ENCODE peak calls at places on chromosomes 12 and 14, in seven cellular contexts. X is ovary; I is naive thymus-derived CD4-positive, alpha-beta T cell; K is pancreas; R is neuronal stem cell; U is cardiac muscle cell; B is mammary epithelial cell. F is an unnamed sample.

GRCh38 chr14:90796319-90796718 is 19.9 kb downstream of the TTC7B start:
- DNase-seq in R (no peak), K (no peak), I (no peak), B (no peak), X (no peak), U (no peak), F (peak)

GRCh38 chr14:105019861-105020814 is 745 bp downstream of the CDCA4 start:
- DNase-seq in K (peak), U (peak), R (peak), B (no peak), I (peak), X (peak), F (peak)

GRCh38 chr14:75969891-75970290 is 11.9 kb downstream of the TGFB3 start:
- DNase-seq in X (no peak), K (no peak), I (no peak), U (no peak), R (no peak), B (no peak), F (no peak)

GRCh38 chr14:89504602-89505320 is 87.7 kb upstream of the FOXN3 start:
- DNase-seq in I (no peak), B (peak), R (no peak), X (no peak), K (no peak), U (peak), F (peak)

GRCh38 chr14:26281280-26281998 is 316.4 kb downstream of the NOVA1 start:
- DNase-seq in X (no peak), U (peak), I (no peak), B (peak), K (no peak), R (no peak), F (no peak)

GRCh38 chr12:18998343-18999270 is 130.9 kb upstream of the PLEKHA5 start:
- DNase-seq in I (no peak), B (peak), K (no peak), X (no peak), R (no peak), U (peak), F (no peak)

GRCh38 chr12:49098035-49098451 is 3.4 kb upstream of the DHH start:
- DNase-seq in X (no peak), R (peak), B (no peak), U (peak), K (peak), I (peak), F (peak)

GRCh38 chr12:109580684-109581333 is 7.2 kb downstream of the MVK start:
- DNase-seq in B (no peak), R (no peak), I (no peak), U (no peak), K (no peak), X (no peak), F (no peak)

GRCh38 chr14:80059041-80059440 is 152.3 kb downstream of the DIO2 start:
- DNase-seq in I (no peak), B (no peak), R (no peak), U (no peak), K (no peak), X (no peak), F (no peak)

GRCh38 chr12:120352117-120352516 is 16.8 kb downstream of the MSI1 start:
- DNase-seq in R (no peak), K (no peak), B (peak), X (no peak), U (peak), I (no peak), F (no peak)

GRCh38 chr12:120563495-120563894 is 17.7 kb downstream of the POP5 start:
- DNase-seq in X (no peak), I (no peak), R (no peak), U (no peak), B (no peak), K (no peak), F (no peak)

GRCh38 chr12:128323526-128323925 is 56.6 kb downstream of the TMEM132C start:
- DNase-seq in B (no peak), U (no peak), I (no peak), R (no peak), X (no peak), K (no peak), F (no peak)

GRCh38 chr14:96962337-96962736 is 165.2 kb downstream of the VRK1 start:
- DNase-seq in K (no peak), U (no peak), I (peak), R (no peak), X (no peak), B (no peak), F (no peak)

GRCh38 chr14:104723651-104724406 is at the start of gene ADSS1:
- DNase-seq in R (peak), K (peak), U (peak), X (peak), I (peak), B (peak), F (peak)

GRCh38 chr12:133130808-133131128 is 341 bp downstream of the ZNF10 start:
- DNase-seq in X (peak), B (no peak), K (no peak), I (no peak), R (no peak), U (no peak), F (peak)

GRCh38 chr14:77485256-77485655 is 13.4 kb downstream of the ISM2 start:
- DNase-seq in R (no peak), I (no peak), U (no peak), X (no peak), K (no peak), B (no peak), F (no peak)

GRCh38 chr12:65926119-65927004 is 102.1 kb downstream of the HMGA2 start:
- DNase-seq in I (no peak), X (no peak), B (no peak), U (no peak), R (no peak), K (no peak), F (no peak)

GRCh38 chr12:59403259-59403932 is 192.4 kb upstream of the SLC16A7 start:
- DNase-seq in U (peak), R (peak), B (peak), K (peak), I (peak), X (no peak), F (peak)

GRCh38 chr14:103418508-103418818 is 33.2 kb downstream of the MARK3 start:
- DNase-seq in X (no peak), B (peak), U (peak), I (no peak), R (no peak), K (no peak), F (no peak)

GRCh38 chr12:70994217-70994788 is 73.8 kb upstream of the PTPRR start:
- DNase-seq in B (peak), X (no peak), U (peak), R (no peak), K (no peak), I (no peak), F (no peak)

GRCh38 chr12:89075890-89076591 is 276.3 kb downstream of the DUSP6 start:
- DNase-seq in X (no peak), I (no peak), B (no peak), R (no peak), K (no peak), U (peak), F (no peak)

GRCh38 chr14:101962503-101962874 is 1.9 kb upstream of the DYNC1H1 start:
- DNase-seq in I (no peak), K (peak), R (no peak), B (peak), U (peak), X (peak), F (no peak)

GRCh38 chr12:78473136-78473535 is 391.4 kb upstream of the SYT1 start:
- DNase-seq in R (no peak), X (no peak), B (peak), I (no peak), K (no peak), U (peak), F (no peak)

GRCh38 chr14:90554341-90554740 is 157.5 kb downstream of the CALM1 start:
- DNase-seq in U (no peak), B (no peak), I (no peak), R (no peak), K (no peak), X (no peak), F (peak)

GRCh38 chr12:6334359-6334758 is 7.5 kb downstream of the TNFRSF1A start:
- DNase-seq in U (no peak), I (no peak), K (no peak), B (no peak), R (no peak), X (no peak), F (no peak)

GRCh38 chr12:131559517-131560516 is 151.1 kb upstream of the SFSWAP start:
- DNase-seq in I (no peak), U (no peak), K (no peak), R (no peak), B (no peak), X (no peak), F (no peak)

GRCh38 chr14:101616202-101616601 is 54.9 kb downstream of the DIO3 start:
- DNase-seq in R (no peak), U (no peak), X (no peak), I (no peak), K (no peak), B (no peak), F (no peak)

GRCh38 chr14:75562494-75562893 is 15.9 kb upstream of the FLVCR2 start:
- DNase-seq in U (no peak), R (no peak), I (no peak), B (no peak), K (no peak), X (no peak), F (no peak)

GRCh38 chr12:32444895-32445294 is 45.5 kb downstream of the FGD4 start:
- DNase-seq in B (peak), R (no peak), I (no peak), X (no peak), U (peak), K (peak), F (no peak)

GRCh38 chr12:13198240-13198639 is 1.7 kb downstream of the EMP1 start:
- DNase-seq in R (no peak), X (no peak), U (peak), B (no peak), K (no peak), I (no peak), F (no peak)

GRCh38 chr12:13197526-13198141 is 1.1 kb downstream of the EMP1 start:
- DNase-seq in U (peak), K (no peak), R (no peak), X (peak), I (no peak), B (no peak), F (no peak)

GRCh38 chr12:13196302-13196921 is at the start of gene EMP1:
- DNase-seq in I (peak), X (peak), R (no peak), B (peak), K (peak), U (peak), F (peak)

GRCh38 chr12:13200841-13201240 is 4.3 kb downstream of the EMP1 start:
- DNase-seq in U (no peak), K (no peak), I (no peak), X (no peak), R (no peak), B (no peak), F (no peak)

DNA sequence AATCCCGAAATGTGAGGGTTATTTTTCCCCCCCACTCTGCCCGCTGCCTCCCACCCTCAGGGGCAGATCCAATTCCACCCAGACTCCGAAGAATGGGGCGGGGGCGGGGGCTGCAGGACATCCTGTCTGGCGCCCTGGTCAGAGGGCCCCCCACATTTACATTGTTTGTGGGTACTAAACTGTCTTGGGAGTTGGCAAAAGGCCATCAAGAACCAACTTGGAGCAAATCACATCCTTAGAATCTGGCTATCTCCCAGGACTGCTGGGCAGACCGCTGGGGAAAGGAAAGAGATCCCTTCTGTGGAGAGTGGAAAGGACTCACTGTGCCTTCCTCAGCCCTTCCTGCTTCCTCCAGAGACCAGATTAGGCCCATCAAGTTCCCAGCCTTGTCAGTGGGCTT is 2.4 kb downstream of the EMP1 start:
- DNase-seq in U (peak), X (no peak), R (no peak), B (no peak), I (no peak), K (no peak), F (no peak)
- H3K27ac ChIP-seq in U (no peak), X (no peak), R (no peak), B (peak), I (no peak), K (no peak), F (no peak)

DNA sequence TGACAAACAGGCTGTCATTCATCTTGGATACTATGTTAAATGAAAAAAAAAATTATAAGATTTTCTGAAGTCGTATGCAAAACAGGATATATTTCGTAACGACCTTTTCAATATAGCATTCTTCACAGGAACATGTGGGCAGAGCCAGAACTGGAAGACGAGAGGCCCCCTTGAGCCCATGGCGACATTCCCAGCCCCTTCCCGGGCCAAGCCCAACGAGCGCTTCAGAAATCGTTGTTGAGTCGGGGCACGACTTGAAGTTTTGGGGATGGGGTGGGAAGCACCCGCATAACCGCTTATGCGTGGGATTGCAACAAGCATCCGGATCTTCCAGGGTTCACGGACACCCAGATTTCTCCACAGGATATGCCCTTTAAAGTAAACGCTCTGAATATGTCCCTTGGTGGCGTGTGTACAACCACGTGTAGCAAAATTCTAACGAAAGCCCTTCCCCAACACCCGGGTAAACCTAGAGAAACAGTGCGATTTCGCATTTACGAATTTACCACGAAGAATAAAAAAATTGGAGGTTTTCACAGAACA is 735 bp downstream of the C14orf39 start:
- DNase-seq in B (no peak), R (no peak), K (no peak), X (no peak), I (no peak), U (no peak), F (no peak)
- H3K4me3 ChIP-seq in B (no peak), R (peak), K (no peak), X (peak), I (no peak), U (peak), F (no peak)

GRCh38 chr14:93456356-93456755 is 25.6 kb downstream of the UNC79 start:
- DNase-seq in K (no peak), R (no peak), B (peak), U (no peak), X (no peak), I (no peak), F (no peak)
- H3K27ac ChIP-seq in K (no peak), R (no peak), B (no peak), U (no peak), X (no peak), I (no peak), F (no peak)

DNA sequence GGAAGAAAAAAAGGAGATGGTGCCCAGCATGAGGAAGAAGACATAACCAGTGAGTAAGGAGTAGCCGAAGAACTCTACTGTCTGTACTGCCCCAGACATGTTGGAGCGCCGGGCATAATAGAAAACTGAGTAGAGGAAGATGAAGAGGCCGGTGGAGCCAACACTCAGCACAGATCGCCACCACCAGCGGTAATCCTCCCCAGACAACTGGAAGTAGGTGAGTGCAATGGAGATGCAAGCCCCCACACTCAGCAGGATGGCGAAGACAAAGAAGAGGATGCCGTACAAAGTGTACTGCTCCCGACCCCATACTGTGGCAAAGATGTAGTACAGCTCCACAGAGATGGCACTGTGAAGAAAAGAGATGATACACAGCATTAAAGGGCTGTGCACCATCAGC is 844 bp upstream of the IPO4 start:
- DNase-seq in K (no peak), R (no peak), I (no peak), U (no peak), B (no peak), X (no peak), F (no peak)
- H3K4me3 ChIP-seq in K (no peak), R (no peak), I (no peak), U (no peak), B (no peak), X (no peak), F (no peak)

DNA sequence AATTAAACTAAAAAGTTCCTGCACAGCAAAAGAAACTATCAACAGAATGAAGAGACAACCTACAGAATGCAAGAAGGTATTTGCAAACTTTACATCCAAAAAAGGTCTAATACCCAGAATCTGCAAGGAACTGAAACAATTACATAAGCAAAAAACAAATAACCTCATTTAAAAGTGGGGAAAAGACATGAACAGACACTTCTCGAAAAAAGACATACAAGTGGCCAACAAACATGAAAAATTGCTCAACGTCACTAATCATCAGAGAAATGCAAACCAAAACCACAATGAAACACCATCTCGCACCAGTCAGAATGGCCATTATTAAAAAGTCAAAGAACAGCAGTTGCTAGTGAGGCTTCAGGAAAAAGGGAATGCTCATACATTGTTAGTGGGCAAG is 15.2 kb downstream of the PDE6H start:
- DNase-seq in B (no peak), I (no peak), U (peak), R (no peak), X (no peak), K (no peak), F (no peak)
- H3K27ac ChIP-seq in B (no peak), I (no peak), U (no peak), R (no peak), X (no peak), K (no peak), F (no peak)

GRCh38 chr14:54529811-54530210 is 20.1 kb downstream of the CGRRF1 start:
- DNase-seq in I (no peak), K (no peak), R (no peak), U (peak), B (peak), X (no peak), F (no peak)
- H3K4me3 ChIP-seq in I (no peak), K (no peak), R (no peak), U (no peak), B (no peak), X (no peak), F (no peak)

GRCh38 chr12:110931315-110931728 is 10.9 kb upstream of the MYL2 start:
- DNase-seq in K (no peak), I (no peak), X (no peak), B (no peak), U (peak), R (no peak), F (no peak)

GRCh38 chr12:110934093-110934852 is 13.9 kb upstream of the MYL2 start:
- DNase-seq in U (no peak), B (peak), X (no peak), I (no peak), R (no peak), K (no peak), F (no peak)

GRCh38 chr12:110930348-110931314 is 10.3 kb upstream of the MYL2 start:
- DNase-seq in R (no peak), U (no peak), I (no peak), B (no peak), X (no peak), K (no peak), F (no peak)

GRCh38 chr12:110933326-110933974 is 13.1 kb upstream of the MYL2 start:
- DNase-seq in K (no peak), R (no peak), B (no peak), X (no peak), I (no peak), U (no peak), F (no peak)

DNA sequence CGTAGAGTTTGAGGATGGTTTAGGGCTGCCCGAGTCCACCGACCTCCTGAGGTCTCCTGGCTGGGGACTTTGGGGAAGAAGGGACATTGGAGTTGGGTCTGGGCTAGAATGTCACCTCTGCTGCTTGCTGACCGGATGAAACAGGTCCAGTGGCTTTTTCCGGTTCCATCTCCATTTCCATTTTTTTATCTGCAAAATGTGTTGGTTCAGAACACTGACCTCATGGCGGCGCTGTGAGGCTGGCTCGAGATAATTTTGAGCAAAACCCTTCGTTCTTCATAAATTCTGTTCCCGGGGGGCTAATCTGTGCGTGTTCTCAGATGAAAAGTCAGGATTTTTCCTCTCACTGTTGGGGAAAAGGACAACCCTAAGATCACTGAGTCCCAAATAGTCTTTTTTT is 11.7 kb upstream of the MYL2 start:
- DNase-seq in I (no peak), B (no peak), U (peak), R (no peak), K (no peak), X (no peak), F (no peak)
- H3K27ac ChIP-seq in I (no peak), B (no peak), U (peak), R (no peak), K (no peak), X (no peak), F (no peak)

GRCh38 chr14:31090872-31091764 is 64.9 kb upstream of the STRN3 start:
- DNase-seq in I (no peak), R (no peak), X (no peak), K (peak), B (peak), U (peak), F (no peak)
- H3K4me3 ChIP-seq in I (no peak), R (no peak), X (no peak), K (no peak), B (no peak), U (no peak), F (no peak)